ENCODE peak calls at places on chromosomes 5 and 9, in four cellular contexts. W, R, Z and O are unnamed samples.

GRCh38 chr5:16881253-16881652 is 54.8 kb downstream of the MYO10 start:
- DNase-seq in W (no peak), R (no peak), Z (no peak), O (no peak)

GRCh38 chr9:74639112-74639511 is 142.0 kb downstream of the RORB start:
- DNase-seq in W (no peak), R (no peak), Z (no peak), O (no peak)

GRCh38 chr5:153402550-153402949 is 87.9 kb upstream of the GRIA1 start:
- DNase-seq in W (no peak), R (no peak), Z (no peak), O (no peak)

GRCh38 chr5:112626079-112626478 is 111.6 kb upstream of the APC start:
- DNase-seq in W (no peak), R (no peak), Z (no peak), O (peak)

GRCh38 chr5:2006193-2006970 is 123.7 kb upstream of the IRX4 start:
- DNase-seq in W (no peak), R (no peak), Z (no peak), O (no peak)

GRCh38 chr9:88392549-88392948 is 4.3 kb downstream of the SPIN1 start:
- DNase-seq in W (no peak), R (no peak), Z (no peak), O (no peak)

GRCh38 chr9:34145165-34145564 is 18.7 kb upstream of the DCAF12 start:
- DNase-seq in W (no peak), R (no peak), Z (no peak), O (no peak)

GRCh38 chr9:97078362-97078761 is 39.4 kb upstream of the CTSV start:
- DNase-seq in W (no peak), R (no peak), Z (no peak), O (no peak)

GRCh38 chr9:123656565-123656964 is 273.4 kb downstream of the DENND1A start:
- DNase-seq in W (no peak), R (no peak), Z (no peak), O (no peak)

GRCh38 chr9:34876096-34876495 is 82.0 kb upstream of the PHF24 start:
- DNase-seq in W (no peak), R (no peak), Z (no peak), O (no peak)

GRCh38 chr5:133381571-133382365 is 230.6 kb downstream of the FSTL4 start:
- DNase-seq in W (no peak), R (no peak), Z (no peak), O (no peak)

GRCh38 chr9:123469231-123469630 is 113.2 kb downstream of the CRB2 start:
- DNase-seq in W (no peak), R (no peak), Z (no peak), O (no peak)

GRCh38 chr9:37377688-37378612 is 44.5 kb upstream of the GRHPR start:
- DNase-seq in W (no peak), R (no peak), Z (no peak), O (no peak)

GRCh38 chr9:87336914-87337333 is 160.7 kb upstream of the DAPK1 start:
- DNase-seq in W (peak), R (no peak), Z (no peak), O (no peak)

GRCh38 chr5:73625905-73626811 is at the start of gene ARHGEF28:
- DNase-seq in W (no peak), R (no peak), Z (peak), O (peak)

GRCh38 chr5:137629646-137630045 is 106.2 kb downstream of the KLHL3 start:
- DNase-seq in W (peak), R (no peak), Z (no peak), O (peak)

GRCh38 chr5:1202026-1202797 is 817 bp downstream of the SLC6A19 start:
- DNase-seq in W (no peak), R (no peak), Z (no peak), O (peak)

DNA sequence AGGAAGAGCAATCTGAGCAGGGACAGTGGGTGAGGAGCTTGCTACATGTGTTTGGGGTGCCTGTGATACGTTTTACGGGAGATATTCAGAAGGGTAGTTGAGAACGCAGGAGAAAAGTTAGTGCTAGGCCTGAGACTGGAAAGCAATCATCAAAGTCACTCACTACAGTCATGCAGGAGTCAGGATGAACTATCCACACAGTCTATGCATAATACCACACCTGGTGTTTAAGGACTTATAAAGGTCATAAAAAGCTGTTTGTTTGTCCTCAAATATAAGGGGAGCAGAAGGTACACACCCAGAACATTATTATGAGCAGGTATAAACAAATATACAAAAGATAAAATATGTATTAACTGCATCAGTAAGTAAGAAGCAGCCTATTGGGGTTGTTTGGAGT is 176.6 kb downstream of the GNA14 start:
- DNase-seq in W (no peak), R (no peak), Z (no peak), O (no peak)
- TF ChIP-seq CTCF in W (no peak), R (no peak), Z (no peak), O (no peak)

DNA sequence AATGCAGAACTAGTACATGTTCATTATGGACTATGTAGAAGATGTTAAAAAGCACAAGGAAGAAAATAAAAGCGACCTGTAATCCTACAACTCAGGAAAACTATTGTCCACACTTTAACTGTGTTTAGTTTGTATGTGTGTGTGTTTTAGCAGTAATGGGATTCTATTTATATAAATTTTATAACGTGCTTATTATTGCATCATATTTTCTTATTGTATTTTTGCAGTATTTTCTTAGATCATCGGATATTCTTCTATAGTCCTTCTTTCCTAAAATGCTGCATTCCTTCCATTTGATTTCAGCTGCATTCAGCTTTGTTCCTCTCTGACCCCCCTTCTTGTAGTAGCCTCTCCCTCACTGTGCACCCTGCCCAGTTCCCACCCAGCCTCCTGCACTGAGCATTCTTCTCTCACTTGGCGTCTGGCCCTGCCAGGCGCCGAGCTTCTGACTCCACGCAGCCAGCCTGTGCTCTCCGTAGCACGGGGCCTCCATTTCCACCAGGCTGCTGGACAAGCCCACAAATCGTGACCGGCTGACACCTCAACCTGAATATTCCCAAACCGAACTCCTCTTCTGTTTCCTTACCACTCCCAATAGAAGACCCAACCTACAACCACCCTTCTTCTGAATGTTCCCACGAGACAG is 39.9 kb downstream of the MVB12B start:
- DNase-seq in W (no peak), R (no peak), Z (no peak), O (no peak)
- H3K27ac ChIP-seq in W (no peak), R (peak), Z (no peak), O (no peak)

DNA sequence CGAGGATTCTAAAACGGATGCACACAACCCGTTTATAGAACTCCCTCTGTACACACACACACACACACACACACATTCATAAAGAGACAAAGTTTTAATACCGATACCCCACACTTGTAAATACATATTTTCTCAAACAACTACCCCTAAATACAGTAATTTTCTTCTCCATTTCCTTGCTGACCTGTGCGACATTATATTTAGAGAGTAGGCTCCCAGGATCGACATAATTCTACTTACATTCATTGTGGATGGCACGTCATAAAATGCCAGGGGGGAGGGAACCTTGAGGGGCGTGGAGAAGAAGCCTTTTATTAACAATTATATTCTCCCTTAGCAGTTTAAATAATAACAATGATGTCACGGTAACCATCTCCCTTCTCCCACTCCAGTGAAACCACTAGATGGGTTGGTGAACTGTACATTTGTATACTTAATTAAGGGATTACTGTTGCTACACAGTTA is 196.9 kb downstream of the MEF2C start:
- DNase-seq in W (no peak), R (no peak), Z (no peak), O (no peak)
- H3K4me3 ChIP-seq in W (no peak), R (no peak), Z (no peak), O (no peak)

DNA sequence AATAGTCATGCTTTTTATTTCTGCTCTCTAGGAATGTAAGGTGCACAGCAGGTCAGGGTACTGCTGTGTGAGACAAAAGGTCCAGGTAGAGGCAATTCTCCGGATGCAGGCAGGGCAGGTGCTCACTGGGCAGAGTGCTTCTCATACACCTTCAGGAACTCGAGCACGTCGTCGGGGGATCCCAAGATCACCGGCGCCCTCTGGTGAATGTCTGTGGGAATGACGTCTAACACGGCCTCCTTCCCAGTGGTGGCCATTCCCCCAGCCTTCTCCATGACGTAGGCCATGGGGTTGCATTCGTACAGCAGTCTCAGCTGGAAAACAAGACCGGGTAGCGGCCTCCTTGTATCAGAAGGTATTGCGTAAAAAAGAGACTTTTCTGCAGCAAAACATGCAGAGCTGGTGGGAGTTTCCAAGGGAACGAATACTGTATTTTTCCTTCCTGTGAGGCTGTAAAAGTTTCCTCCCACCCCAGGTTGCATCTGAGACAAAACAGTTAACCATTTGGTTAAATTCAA is 9.7 kb upstream of the FBP2 start:
- DNase-seq in W (peak), R (peak), Z (peak), O (peak)
- TF ChIP-seq CTCF in W (peak), R (peak), Z (peak), O (peak)

GRCh38 chr5:180801596-180802324 is 846 bp downstream of the MGAT1 start:
- DNase-seq in W (no peak), R (no peak), Z (no peak), O (no peak)

GRCh38 chr5:180798193-180798592 is 4.4 kb downstream of the MGAT1 start:
- DNase-seq in W (no peak), R (no peak), Z (no peak), O (no peak)

GRCh38 chr5:180797256-180798192 is 5.1 kb downstream of the MGAT1 start:
- DNase-seq in W (no peak), R (no peak), Z (no peak), O (no peak)

GRCh38 chr5:180799902-180800801 is 2.5 kb downstream of the MGAT1 start:
- DNase-seq in W (no peak), R (no peak), Z (no peak), O (no peak)

GRCh38 chr5:180799194-180799593 is 3.4 kb downstream of the MGAT1 start:
- DNase-seq in W (no peak), R (no peak), Z (no peak), O (no peak)
- H3K27ac ChIP-seq in W (no peak), R (peak), Z (no peak), O (no peak)